ENCODE peak calls at places on chromosomes 4 and X, in four cellular contexts. V, Z, W and S are unnamed samples.

GRCh38 chr4:53601251-53601764 is 10.0 kb upstream of the LNX1 start:
- DNase-seq in V (no peak), Z (no peak), W (peak), S (no peak)

GRCh38 chr4:107148922-107149321 is 112.8 kb upstream of the DKK2 start:
- DNase-seq in V (no peak), Z (no peak), W (no peak), S (no peak)

GRCh38 chr4:98745372-98745771 is 87.0 kb upstream of the TSPAN5 start:
- DNase-seq in V (no peak), Z (no peak), W (no peak), S (peak)

GRCh38 chr4:128107766-128108165 is 46.7 kb downstream of the LARP1B start:
- DNase-seq in V (no peak), Z (no peak), W (no peak), S (peak)

GRCh38 chrX:124594017-124594651 is 247.8 kb downstream of the SH2D1A start:
- DNase-seq in V (no peak), Z (no peak), W (no peak), S (no peak)

GRCh38 chrX:50180073-50180940 is 20.5 kb downstream of the AKAP4 start:
- DNase-seq in V (no peak), Z (peak), W (no peak), S (no peak)

GRCh38 chr4:1235381-1236102 is 13.4 kb downstream of the CTBP1 start:
- DNase-seq in V (no peak), Z (no peak), W (no peak), S (no peak)

GRCh38 chrX:93637591-93637990 is 35.8 kb downstream of the NAP1L3 start:
- DNase-seq in V (no peak), Z (no peak), W (no peak), S (no peak)

GRCh38 chr4:38856524-38857337 is at the start of gene TLR6:
- DNase-seq in V (peak), Z (peak), W (peak), S (peak)

GRCh38 chr4:188975271-188975670 is 836.0 kb downstream of the TRIML1 start:
- DNase-seq in V (no peak), Z (no peak), W (no peak), S (no peak)

GRCh38 chr4:188976644-188977115 is 837.4 kb downstream of the TRIML1 start:
- DNase-seq in V (no peak), Z (no peak), W (no peak), S (peak)

DNA sequence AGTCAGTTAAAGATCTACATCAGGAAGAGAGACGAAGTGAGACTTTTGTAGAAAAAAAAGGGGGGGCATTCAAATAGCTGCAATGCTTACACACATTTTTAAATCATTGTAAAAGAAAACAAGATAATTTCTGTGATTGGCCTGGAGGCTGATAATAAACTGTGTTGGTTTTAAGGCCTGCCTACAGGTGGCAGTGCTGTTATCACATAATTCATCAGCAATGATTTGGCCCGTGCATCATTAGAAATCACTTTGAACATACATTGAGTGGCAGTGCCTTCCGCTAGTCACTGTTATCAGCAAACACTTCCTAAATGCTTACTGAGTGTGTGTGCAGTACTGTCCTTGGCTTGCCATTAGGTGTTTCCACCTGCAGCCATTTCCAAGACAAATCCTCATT is 831.9 kb downstream of the TRIML1 start:
- DNase-seq in V (no peak), Z (no peak), W (no peak), S (peak)
- TF ChIP-seq FOS in V (no peak), Z (no peak), W (no peak), S (no peak)

DNA sequence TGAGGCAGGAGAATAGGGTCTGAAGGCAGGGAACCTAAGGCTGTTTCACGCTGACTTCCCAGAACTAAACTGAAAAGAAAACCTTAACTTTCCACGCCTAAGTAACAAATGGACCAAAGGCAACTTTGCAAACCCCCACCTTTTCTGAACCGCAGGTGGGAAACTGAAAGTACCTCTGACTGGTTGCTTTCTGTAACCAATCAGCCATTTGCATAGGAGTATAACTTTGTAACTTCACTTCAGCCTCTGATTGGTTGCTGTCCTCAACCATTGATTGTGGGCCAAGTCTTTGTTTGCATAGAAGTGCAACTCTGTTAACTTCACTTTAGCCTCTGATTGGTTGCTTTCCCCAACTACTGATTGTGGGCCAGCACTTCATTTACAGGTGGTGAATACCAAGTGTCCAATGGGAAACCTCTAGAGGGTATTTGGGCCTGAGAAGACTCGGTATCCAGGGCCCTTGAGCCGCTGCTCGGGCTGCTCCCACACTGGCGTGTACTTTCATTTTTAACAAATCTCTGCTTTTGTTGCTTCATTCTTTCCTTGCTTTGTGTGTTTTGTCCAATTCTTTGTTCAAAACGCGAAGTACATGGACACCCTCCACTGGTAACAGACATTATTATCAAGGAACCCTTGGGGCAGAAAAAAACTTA is 121.6 kb upstream of the CBR4 start:
- DNase-seq in V (no peak), Z (no peak), W (no peak), S (no peak)
- TF ChIP-seq FOS in V (no peak), Z (no peak), W (no peak), S (no peak)

GRCh38 chr4:151730003-151730559 is 30.7 kb downstream of the GATB start:
- DNase-seq in V (no peak), Z (no peak), W (no peak), S (no peak)

GRCh38 chr4:151725087-151725486 is 35.7 kb downstream of the GATB start:
- DNase-seq in V (no peak), Z (no peak), W (no peak), S (no peak)

GRCh38 chr4:151728679-151729078 is 32.1 kb downstream of the GATB start:
- DNase-seq in V (no peak), Z (no peak), W (no peak), S (no peak)

GRCh38 chr4:151721466-151721865 is 39.3 kb downstream of the GATB start:
- DNase-seq in V (no peak), Z (no peak), W (no peak), S (no peak)

GRCh38 chr4:151727365-151727764 is 33.4 kb downstream of the GATB start:
- DNase-seq in V (no peak), Z (no peak), W (no peak), S (peak)
- TF ChIP-seq FOS in V (no peak), Z (no peak), W (no peak), S (no peak)

DNA sequence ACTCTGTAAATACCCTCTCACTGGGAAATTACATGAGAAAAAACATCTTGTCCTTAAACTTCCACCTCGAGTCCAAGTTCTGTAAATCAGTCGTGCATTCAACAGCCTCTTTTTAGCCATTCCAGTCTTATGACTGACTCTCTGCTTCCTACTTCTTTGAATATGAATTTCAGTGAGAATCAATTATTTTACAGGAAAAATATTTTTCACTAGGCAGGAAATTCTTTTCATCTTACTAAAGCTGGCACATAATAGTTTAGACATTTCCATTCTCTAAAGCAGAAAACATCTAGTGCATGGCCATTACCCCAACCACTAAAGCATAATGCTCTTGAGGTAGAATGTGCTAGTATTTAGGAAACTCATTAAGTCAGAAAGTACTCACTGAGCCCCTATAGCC is 565.7 kb upstream of the FAT1 start:
- DNase-seq in V (no peak), Z (no peak), W (no peak), S (peak)
- TF ChIP-seq FOS in V (no peak), Z (no peak), W (no peak), S (no peak)

DNA sequence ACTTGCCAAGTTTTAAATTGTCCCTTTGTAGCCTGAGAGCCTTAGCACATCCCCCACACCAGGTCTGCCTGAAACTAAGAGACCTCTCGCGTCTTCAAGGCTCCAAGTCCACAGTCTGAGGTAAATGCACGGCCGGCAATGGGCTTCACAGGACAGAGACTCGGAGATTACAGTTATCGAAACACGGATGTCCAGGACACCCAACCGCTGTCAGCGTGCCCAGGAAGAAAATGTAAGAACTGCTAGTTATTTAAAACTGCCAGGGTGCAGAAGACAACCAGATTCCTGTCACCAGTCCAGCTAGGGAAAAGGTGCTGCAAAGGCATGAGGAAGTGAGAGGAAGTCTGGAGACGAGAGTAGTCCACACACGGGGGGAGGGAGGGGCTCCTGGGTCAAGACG is 28.9 kb downstream of the ZNF827 start:
- DNase-seq in V (no peak), Z (no peak), W (no peak), S (no peak)
- TF ChIP-seq FOS in V (no peak), Z (no peak), W (no peak), S (no peak)

DNA sequence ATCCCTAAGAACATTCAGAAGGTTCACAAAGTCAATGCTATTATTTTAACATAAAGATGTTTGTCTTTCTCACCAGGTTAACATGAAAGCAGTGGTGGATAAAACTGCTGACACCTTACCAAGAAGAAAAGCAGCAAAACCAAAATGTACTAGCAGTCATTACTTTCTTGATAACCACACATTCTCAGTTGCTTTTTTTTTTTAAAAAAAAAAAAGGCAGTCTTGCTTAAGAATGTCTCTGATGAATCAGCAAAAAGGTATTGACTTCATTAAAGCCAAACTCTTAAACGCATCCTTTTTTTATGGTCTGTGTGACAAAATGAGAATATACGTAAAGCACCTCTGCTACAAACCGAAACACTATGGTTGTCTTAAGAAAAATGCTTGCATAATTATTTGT is 31.9 kb downstream of the CDKL2 start:
- DNase-seq in V (no peak), Z (no peak), W (no peak), S (peak)
- TF ChIP-seq FOS in V (no peak), Z (no peak), W (no peak), S (no peak)

GRCh38 chrX:86192827-86193226 is 44.6 kb downstream of the DACH2 start:
- DNase-seq in V (no peak), Z (no peak), W (no peak), S (no peak)
- TF ChIP-seq FOS in V (no peak), Z (no peak), W (no peak), S (no peak)

GRCh38 chr4:15753786-15754185 is 24.3 kb upstream of the CD38 start:
- DNase-seq in V (no peak), Z (no peak), W (peak), S (peak)

GRCh38 chr4:15754323-15754722 is 23.8 kb upstream of the CD38 start:
- DNase-seq in V (no peak), Z (no peak), W (peak), S (peak)

GRCh38 chr4:15755781-15756180 is 22.3 kb upstream of the CD38 start:
- DNase-seq in V (no peak), Z (no peak), W (no peak), S (peak)

GRCh38 chr4:15756361-15756861 is 21.7 kb upstream of the CD38 start:
- DNase-seq in V (peak), Z (peak), W (no peak), S (peak)

DNA sequence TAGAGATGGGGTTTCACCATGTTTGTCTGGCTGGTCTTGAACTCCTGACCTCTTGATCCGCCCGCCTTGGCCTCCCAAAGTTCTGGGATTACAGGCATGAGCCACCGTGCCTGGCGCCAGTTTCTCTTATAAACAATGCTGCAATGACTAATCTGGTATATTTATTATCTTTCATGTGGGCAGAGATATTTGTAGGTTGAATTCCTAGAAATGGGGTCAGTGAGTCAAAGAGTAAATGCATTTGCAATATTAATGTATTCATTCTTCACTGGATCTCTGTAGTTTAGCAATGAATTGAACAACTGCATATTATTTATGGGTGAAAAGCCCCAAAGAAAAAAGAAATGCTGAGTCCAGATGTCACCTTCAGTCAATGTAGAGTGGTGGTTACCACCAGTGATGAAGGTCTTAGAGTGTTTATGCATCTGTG is 22.8 kb upstream of the CD38 start:
- DNase-seq in V (no peak), Z (no peak), W (peak), S (peak)
- TF ChIP-seq FOS in V (no peak), Z (no peak), W (peak), S (peak)

DNA sequence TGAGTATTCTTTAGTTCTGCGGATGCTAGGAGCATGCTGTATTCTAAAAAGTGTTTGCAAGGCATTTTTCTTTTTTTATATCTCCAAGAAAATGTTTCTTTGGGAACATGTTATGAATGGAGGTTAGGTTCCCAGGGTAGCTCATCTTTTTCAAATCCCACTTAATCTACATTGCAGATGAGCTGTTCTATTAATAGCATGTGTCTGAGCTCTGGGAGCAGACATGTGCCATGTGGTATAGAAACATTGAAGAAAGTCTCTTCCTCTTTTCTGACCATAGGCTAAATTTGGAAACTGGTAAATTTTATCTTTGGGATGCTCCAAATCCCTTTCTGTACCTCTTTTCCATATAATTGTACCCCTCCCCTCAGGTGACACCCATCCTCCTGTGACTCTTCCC is 23.2 kb downstream of the DIAPH2 start:
- DNase-seq in V (no peak), Z (no peak), W (no peak), S (no peak)
- TF ChIP-seq FOS in V (no peak), Z (no peak), W (no peak), S (no peak)

GRCh38 chrX:110795645-110796510 is at the start of gene CHRDL1:
- DNase-seq in V (no peak), Z (no peak), W (no peak), S (no peak)
- TF ChIP-seq FOS in V (no peak), Z (no peak), W (no peak), S (no peak)